ENCODE peak calls at places on chromosomes 3 and 15, in eight cellular contexts. U is pancreas; V is HepG2; M is fibroblast of mammary gland; T is CD8-positive, alpha-beta T cell; Q is breast epithelium; N is neural progenitor cell; C is endodermal cell. L is an unnamed sample.

GRCh38 chr15:90221251-90221900 is 12.4 kb downstream of the CIB1 start:
- DNase-seq in U (peak), V (peak), M (peak), T (no peak), Q (no peak), N (peak), C (peak), L (no peak)

GRCh38 chr3:141181191-141181590 is 50.4 kb upstream of the PXYLP1 start:
- DNase-seq in U (no peak), V (no peak), M (no peak), T (no peak), Q (no peak), N (no peak), C (no peak), L (no peak)

GRCh38 chr3:178971614-178972013 is 100.0 kb downstream of the ZMAT3 start:
- DNase-seq in U (no peak), V (no peak), M (no peak), T (no peak), Q (no peak), N (no peak), C (no peak), L (peak)

GRCh38 chr15:58348095-58348812 is 83.5 kb upstream of the LIPC start:
- DNase-seq in U (no peak), V (peak), M (no peak), T (no peak), Q (no peak), N (no peak), C (no peak), L (no peak)

GRCh38 chr15:62994975-62995730 is 47.4 kb upstream of the TPM1 start:
- DNase-seq in U (no peak), V (no peak), M (peak), T (no peak), Q (no peak), N (no peak), C (no peak), L (no peak)

GRCh38 chr15:38867556-38867955 is 302.9 kb upstream of the RASGRP1 start:
- DNase-seq in U (no peak), V (no peak), M (no peak), T (no peak), Q (no peak), N (no peak), C (no peak), L (no peak)

GRCh38 chr3:141556034-141556433 is 69.2 kb downstream of the RASA2 start:
- DNase-seq in U (no peak), V (no peak), M (peak), T (no peak), Q (no peak), N (no peak), C (no peak), L (no peak)

GRCh38 chr3:79001255-79001654 is 766.5 kb downstream of the ROBO1 start:
- DNase-seq in U (no peak), V (no peak), M (no peak), T (no peak), Q (no peak), N (no peak), C (no peak), L (no peak)

GRCh38 chr3:115922681-115923347 is 299.5 kb downstream of the GAP43 start:
- DNase-seq in U (no peak), V (peak), M (peak), T (no peak), Q (no peak), N (peak), C (peak), L (no peak)

GRCh38 chr15:84868037-84868880 is 16.2 kb upstream of the SLC28A1 start:
- DNase-seq in U (no peak), V (no peak), M (no peak), T (no peak), Q (no peak), N (no peak), C (no peak), L (no peak)

GRCh38 chr15:20341901-20342605 is 199.5 kb downstream of the GOLGA6L6 start:
- DNase-seq in U (peak), V (no peak), M (no peak), T (no peak), Q (peak), N (peak), C (peak), L (no peak)

GRCh38 chr3:34152641-34153040 is 354.2 kb downstream of the PDCD6IP start:
- DNase-seq in U (no peak), V (no peak), M (no peak), T (no peak), Q (no peak), N (no peak), C (no peak), L (no peak)

GRCh38 chr3:123027292-123028232 is at the start of gene SEMA5B:
- DNase-seq in U (peak), V (no peak), M (no peak), T (no peak), Q (no peak), N (peak), C (peak), L (no peak)

GRCh38 chr15:85950101-85950500 is 129.6 kb upstream of the AGBL1 start:
- DNase-seq in U (no peak), V (no peak), M (no peak), T (no peak), Q (no peak), N (no peak), C (no peak), L (no peak)

GRCh38 chr15:47411733-47412530 is 305.4 kb upstream of the SEMA6D start:
- DNase-seq in U (no peak), V (no peak), M (no peak), T (no peak), Q (no peak), N (no peak), C (no peak), L (no peak)

GRCh38 chr3:69282191-69282590 is 103.7 kb downstream of the FRMD4B start:
- DNase-seq in U (no peak), V (no peak), M (peak), T (peak), Q (no peak), N (no peak), C (no peak), L (no peak)

GRCh38 chr3:191401775-191402357 is 59.1 kb upstream of the PYDC2 start:
- DNase-seq in U (no peak), V (no peak), M (no peak), T (no peak), Q (no peak), N (no peak), C (no peak), L (no peak)

GRCh38 chr3:14457999-14458398 is 55.6 kb downstream of the SLC6A6 start:
- DNase-seq in U (no peak), V (no peak), M (no peak), T (no peak), Q (no peak), N (peak), C (peak), L (no peak)

GRCh38 chr15:90141646-90142045 is 39.4 kb upstream of the IDH2 start:
- DNase-seq in U (no peak), V (no peak), M (peak), T (no peak), Q (no peak), N (no peak), C (no peak), L (no peak)

GRCh38 chr3:20201141-20201540 is 15.1 kb upstream of the SGO1 start:
- DNase-seq in U (no peak), V (no peak), M (no peak), T (no peak), Q (no peak), N (no peak), C (no peak), L (no peak)

GRCh38 chr3:149197669-149198068 is 24.0 kb downstream of the CP start:
- DNase-seq in U (no peak), V (no peak), M (no peak), T (no peak), Q (no peak), N (peak), C (peak), L (no peak)

GRCh38 chr3:126672741-126673140 is 17.8 kb upstream of the TXNRD3 start:
- DNase-seq in U (peak), V (no peak), M (no peak), T (no peak), Q (no peak), N (no peak), C (no peak), L (no peak)

DNA sequence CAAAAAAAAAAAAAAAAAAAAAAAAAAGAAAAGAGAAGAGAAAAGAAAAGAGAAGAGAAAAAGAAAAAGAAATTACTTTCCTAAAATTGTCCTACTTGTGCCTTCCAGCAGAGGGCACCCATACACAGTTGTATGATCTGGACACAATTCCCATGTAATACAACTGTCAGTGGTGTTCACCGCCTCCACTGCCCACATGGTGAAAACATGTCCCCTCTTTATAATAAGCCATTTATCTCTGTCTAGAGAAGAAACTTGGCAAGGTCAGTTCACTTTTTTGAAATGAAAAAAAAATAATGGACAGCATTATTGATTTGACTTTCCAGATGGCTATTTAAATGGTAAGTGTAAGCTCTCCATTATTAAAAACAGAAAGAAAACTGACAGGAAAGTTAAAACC is 459.4 kb downstream of the GBE1 start:
- DNase-seq in U (no peak), V (peak), M (peak), T (no peak), Q (no peak), N (peak), C (peak), L (no peak)
- TF ChIP-seq CTCF in U (peak), V (peak), M (peak), T (no peak), Q (peak), N (peak), C (peak), L (peak)

DNA sequence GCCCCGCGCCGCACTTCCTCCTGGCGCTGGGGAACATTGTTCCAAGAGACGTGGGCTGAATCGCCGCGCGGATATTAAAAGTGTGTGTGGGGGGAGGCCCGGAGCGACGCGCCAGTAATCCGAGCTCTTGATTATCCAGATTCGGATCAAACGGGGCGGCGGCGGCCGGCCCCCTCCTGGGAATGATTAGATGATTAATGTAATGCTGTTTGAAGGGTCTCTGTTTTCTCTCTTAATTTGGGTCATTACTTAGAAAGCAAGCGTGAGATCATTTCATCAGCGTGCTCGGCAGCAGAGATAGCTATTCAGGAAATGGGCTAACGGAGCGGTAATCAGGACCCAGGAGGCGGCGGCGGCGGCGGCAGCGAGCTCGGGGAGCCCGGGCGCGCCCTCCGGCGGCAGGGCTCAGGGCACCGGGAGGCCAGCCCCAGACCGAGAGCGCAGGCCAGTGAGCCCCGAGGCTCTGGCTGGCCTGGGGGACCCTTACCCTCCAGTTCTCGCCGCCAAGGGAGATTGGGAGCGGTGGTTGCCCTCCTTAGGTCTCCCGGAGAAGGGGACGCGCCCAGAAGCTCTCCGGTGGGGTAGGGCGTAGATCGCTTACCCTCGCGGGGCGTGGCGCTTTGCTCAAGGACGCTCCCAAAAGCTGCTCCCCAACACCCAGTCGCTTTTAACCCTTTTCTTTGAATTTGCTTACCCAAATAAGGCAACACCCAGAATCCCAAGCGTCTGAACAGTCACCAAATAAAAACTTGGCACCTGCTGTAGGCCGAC is 4.5 kb downstream of the FEZF2 start:
- DNase-seq in U (no peak), V (no peak), M (no peak), T (no peak), Q (no peak), N (peak), C (peak), L (no peak)
- H3K4me3 ChIP-seq in U (peak), V (no peak), M (peak), T (no peak), Q (no peak), N (peak), C (peak), L (no peak)

DNA sequence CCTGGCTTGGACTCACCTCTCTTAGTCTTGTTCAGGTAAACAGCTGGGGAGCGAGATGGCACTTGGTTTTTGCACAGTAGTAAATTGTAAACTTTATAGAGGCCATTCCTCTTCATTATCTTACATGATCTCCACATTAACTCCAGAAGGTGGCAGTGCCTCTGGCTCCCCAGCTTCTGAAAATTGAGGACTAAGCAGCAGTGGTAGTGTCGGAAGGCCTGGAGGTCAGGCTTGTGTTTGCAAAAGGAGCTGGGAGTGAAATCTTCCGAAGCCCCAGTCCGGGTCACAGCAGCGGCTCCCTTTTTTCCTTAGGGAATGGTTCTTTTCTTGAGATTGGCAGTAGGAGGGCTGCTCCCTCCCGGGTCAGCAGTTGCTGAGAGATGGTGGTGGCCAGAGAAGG is 85.7 kb downstream of the FNDC3B start:
- DNase-seq in U (no peak), V (no peak), M (peak), T (no peak), Q (no peak), N (no peak), C (no peak), L (no peak)
- TF ChIP-seq CTCF in U (no peak), V (no peak), M (peak), T (no peak), Q (no peak), N (no peak), C (peak), L (no peak)

GRCh38 chr3:46811615-46812236 is 51.5 kb downstream of the MYL3 start:
- DNase-seq in U (peak), V (no peak), M (no peak), T (no peak), Q (no peak), N (peak), C (peak), L (no peak)

DNA sequence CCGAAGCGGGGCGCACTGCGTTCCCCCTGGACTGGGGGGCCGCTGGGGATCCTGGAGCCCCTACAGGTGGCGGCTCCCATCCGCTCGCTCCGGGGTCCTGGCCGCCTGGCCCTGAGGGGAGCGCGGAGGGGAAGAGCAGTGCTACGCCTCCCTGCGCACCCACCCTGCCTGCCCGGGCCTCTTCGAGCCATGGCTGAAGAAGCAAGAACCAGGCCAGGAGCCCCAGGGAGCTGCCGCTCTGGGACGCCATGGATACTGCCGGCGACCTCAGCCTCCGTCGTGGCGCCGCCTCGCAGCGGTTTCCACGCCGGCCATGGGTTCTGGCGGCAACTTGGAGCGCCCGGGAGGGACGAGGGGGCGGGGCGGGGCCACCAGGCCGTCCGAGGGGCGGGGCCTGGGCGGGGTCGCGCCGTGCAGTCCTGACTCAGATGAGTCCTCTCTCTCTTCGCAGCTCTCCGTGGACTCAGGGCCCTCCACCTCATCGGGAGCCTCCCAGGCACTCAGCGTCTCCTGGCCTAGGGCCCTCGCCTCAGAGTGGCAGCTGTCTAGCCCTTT is 50.9 kb downstream of the MYL3 start:
- DNase-seq in U (peak), V (no peak), M (peak), T (peak), Q (peak), N (peak), C (peak), L (peak)
- H3K4me3 ChIP-seq in U (peak), V (no peak), M (no peak), T (peak), Q (peak), N (peak), C (no peak), L (peak)

DNA sequence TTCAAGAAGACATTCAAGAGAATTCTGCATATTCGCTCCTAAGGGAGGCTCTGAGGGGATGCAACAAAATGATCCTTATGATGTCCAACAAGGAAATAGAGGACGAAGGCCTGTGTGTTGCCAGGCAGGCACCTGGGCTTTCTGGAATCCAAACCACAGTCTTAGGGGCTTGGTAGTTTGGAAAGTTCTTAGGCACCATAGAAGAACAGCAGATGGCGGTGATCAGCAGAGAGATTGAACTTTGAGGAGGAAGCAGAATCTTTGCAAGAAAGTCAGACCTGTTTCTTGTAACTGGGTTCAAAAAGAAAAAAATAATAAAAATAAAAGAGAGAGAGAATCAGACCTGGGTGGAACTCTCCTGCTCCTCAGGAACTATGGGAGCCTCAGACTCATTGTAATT is 11.7 kb upstream of the ATG7 start:
- DNase-seq in U (no peak), V (no peak), M (no peak), T (no peak), Q (no peak), N (no peak), C (no peak), L (no peak)
- TF ChIP-seq CTCF in U (no peak), V (no peak), M (no peak), T (no peak), Q (no peak), N (no peak), C (peak), L (no peak)

DNA sequence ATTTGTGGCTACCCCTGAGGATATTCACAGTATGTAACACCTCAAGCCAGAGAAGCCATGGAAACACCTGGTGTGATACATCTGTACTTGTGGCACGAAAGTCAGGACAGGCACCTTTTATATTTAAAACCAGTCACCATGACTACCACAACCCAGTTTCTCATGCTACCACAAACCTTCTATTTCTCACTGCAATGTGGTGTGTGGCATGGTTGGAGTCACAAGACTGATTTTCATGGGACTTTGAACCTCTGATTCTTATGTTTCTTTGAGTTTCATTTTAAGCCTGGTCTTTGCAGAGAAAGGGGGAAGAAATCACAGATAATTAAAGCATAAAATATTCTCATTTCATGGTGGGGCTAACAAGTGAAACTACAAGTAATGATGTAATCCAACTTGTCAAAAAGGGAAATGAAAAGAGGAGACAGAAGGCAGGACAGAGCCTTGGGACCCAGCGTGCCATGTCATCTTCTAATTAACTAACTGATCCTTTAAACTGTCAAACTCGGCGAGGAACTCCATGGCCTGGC is 175.9 kb downstream of the PDZRN3 start:
- DNase-seq in U (no peak), V (no peak), M (no peak), T (no peak), Q (no peak), N (no peak), C (no peak), L (no peak)
- H3K4me3 ChIP-seq in U (no peak), V (no peak), M (no peak), T (no peak), Q (no peak), N (no peak), C (no peak), L (no peak)

L was measured in kidney epithelial cell.